ENCODE peak calls at places on chromosome 14, in four cellular contexts. H, Y, G and V are unnamed samples.

GRCh38 chr14:103361868-103362267 is 23.3 kb upstream of the MARK3 start:
- DNase-seq in Y (no peak), H (no peak), G (no peak), V (no peak)

GRCh38 chr14:55141812-55142211 is 12.8 kb downstream of the LGALS3 start:
- DNase-seq in G (no peak), Y (no peak), H (no peak), V (no peak)

GRCh38 chr14:70622111-70622712 is 19.5 kb upstream of the TTC9 start:
- DNase-seq in H (no peak), Y (peak; percentile 58), G (no peak), V (peak; percentile 66)

GRCh38 chr14:101723061-101723595 is 38.4 kb upstream of the PPP2R5C start:
- DNase-seq in H (no peak), Y (peak; percentile 10), G (no peak), V (no peak)

GRCh38 chr14:62138593-62138992 is 376.4 kb downstream of the SNAPC1 start:
- DNase-seq in H (no peak), G (no peak), Y (no peak), V (no peak)

GRCh38 chr14:55458800-55459577 is 18.6 kb upstream of the TBPL2 start:
- DNase-seq in G (no peak), H (no peak), Y (no peak), V (no peak)

GRCh38 chr14:44405350-44405619 is 101.8 kb downstream of the FSCB start:
- DNase-seq in Y (no peak), G (no peak), H (no peak), V (no peak)

GRCh38 chr14:42541535-42542001 is 934.9 kb downstream of the LRFN5 start:
- DNase-seq in Y (no peak), G (no peak), H (no peak), V (no peak)

GRCh38 chr14:91953170-91953985 is 5.9 kb upstream of the FBLN5 start:
- DNase-seq in Y (no peak), H (no peak), G (no peak), V (no peak)

GRCh38 chr14:75295061-75295461 is 16.4 kb downstream of the FOS start:
- DNase-seq in Y (peak; percentile 64), H (peak; percentile 69), G (peak; percentile 65), V (peak; percentile 69)

GRCh38 chr14:21997300-21997699 is 323.7 kb upstream of the OR4E1 start:
- DNase-seq in H (no peak), G (no peak), Y (no peak), V (no peak)

GRCh38 chr14:50083467-50084337 is 32.7 kb downstream of the VCPKMT start:
- DNase-seq in H (no peak), G (no peak), Y (no peak), V (no peak)

GRCh38 chr14:54211562-54212308 is 185.1 kb upstream of the CDKN3 start:
- DNase-seq in G (no peak), Y (no peak), H (no peak), V (no peak)

GRCh38 chr14:93970967-93971634 is 5.3 kb downstream of the ASB2 start:
- DNase-seq in G (no peak), H (no peak), Y (no peak), V (peak; percentile 50)

GRCh38 chr14:39175445-39176262 is 600 bp downstream of the PNN start:
- DNase-seq in Y (no peak), G (no peak), H (peak; percentile 39), V (no peak)

GRCh38 chr14:35366048-35366428 is 38.5 kb downstream of the NFKBIA start:
- DNase-seq in H (no peak), Y (no peak), G (no peak), V (no peak)

GRCh38 chr14:50452979-50453705 is 56.5 kb upstream of the CDKL1 start:
- DNase-seq in H (no peak), G (no peak), Y (no peak), V (no peak)

GRCh38 chr14:90651405-90651804 is 164.8 kb downstream of the TTC7B start:
- DNase-seq in Y (no peak), H (no peak), G (no peak), V (no peak)

GRCh38 chr14:101177301-101178055 is 274.0 kb upstream of the RTL1 start:
- DNase-seq in Y (no peak), H (no peak), G (no peak), V (no peak)

GRCh38 chr14:65704412-65704811 is 291.9 kb downstream of the FUT8 start:
- DNase-seq in H (no peak), Y (no peak), G (no peak), V (no peak)

GRCh38 chr14:23307687-23308644 is 1.3 kb downstream of the BCL2L2 start:
- DNase-seq in H (no peak), Y (no peak), G (no peak), V (no peak)

GRCh38 chr14:23306412-23307145 is at the start of gene BCL2L2:
- DNase-seq in Y (peak; percentile 92), G (peak; percentile 90), H (peak; percentile 93), V (peak; percentile 92)

GRCh38 chr14:23307146-23307447 is 464 bp downstream of the BCL2L2 start:
- DNase-seq in Y (no peak), H (no peak), G (no peak), V (no peak)

GRCh38 chr14:23308721-23309445 is 2.2 kb downstream of the BCL2L2 start:
- DNase-seq in Y (no peak), G (no peak), H (no peak), V (no peak)

DNA sequence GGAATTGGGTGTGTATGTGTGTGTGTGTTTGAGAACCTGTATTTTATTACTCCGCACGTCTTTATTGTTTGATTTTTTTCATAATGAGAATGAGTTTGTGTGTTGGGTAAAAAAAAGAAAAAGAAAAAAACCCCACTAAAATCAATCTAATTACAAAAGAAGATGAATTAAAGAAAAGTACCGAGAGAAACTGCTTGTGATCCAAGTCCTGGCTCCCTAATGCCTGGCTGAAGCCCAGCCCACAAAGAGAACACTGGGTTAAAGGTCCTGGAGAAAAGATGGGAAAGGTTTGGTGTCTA is 571 bp upstream of the BCL2L2 start:
- DNase-seq in G (no peak), H (no peak), Y (no peak), V (no peak)
- H3K4me3 ChIP-seq in G (peak overlapping the region; percentile 58), H (peak overlapping the region; percentile 24), Y (no peak overlapping the region), V (peak overlapping the region; percentile 71)

GRCh38 chr14:51484491-51484890 is 167.2 kb upstream of the FRMD6 start:
- DNase-seq in H (no peak), G (peak; percentile 46), Y (no peak), V (no peak)
- H3K9me3 ChIP-seq in H (no peaks in the 10 kb centered on the region), G (no peaks in the 10 kb centered on the region), Y (no peaks in the 10 kb centered on the region), V (no peaks in the 10 kb centered on the region)

DNA sequence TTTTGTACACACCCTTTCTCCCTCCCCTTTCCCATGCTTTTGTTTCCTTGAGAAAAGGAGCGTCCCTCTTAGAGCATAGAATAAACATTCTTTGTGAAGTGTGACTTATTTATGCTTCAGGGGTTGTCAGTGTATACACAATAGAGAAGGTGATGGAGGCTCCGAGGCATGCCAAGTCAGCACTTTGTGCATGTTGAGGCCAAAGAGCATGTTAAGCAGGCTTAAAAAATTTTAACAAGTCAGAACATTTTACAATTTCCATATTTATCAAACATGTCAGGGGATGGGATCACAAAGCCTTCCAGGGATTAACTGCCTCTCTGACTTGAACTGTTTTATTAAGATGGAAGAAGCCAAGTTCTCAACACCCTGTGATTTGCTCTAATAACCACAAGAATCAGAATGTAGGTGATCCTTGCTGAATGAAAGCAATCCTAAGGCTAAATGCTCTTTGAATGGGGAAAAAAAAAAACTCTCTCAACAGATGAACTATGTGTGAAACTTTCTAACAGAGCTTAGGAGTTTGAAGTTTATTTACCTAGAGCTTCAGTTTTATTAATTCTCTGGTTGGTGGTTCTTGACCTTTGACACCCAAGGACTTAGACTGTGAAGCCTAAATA is 223.1 kb downstream of the RAD51B start:
- DNase-seq in G (no peak), Y (no peak), H (no peak), V (no peak)
- H3K27ac ChIP-seq in G (peak overlapping the region; percentile 60), Y (no peak overlapping the region), H (no peak overlapping the region), V (peak overlapping the region; percentile 28)

GRCh38 chr14:59460378-59460777 is 4.8 kb downstream of the GPR135 start:
- DNase-seq in H (no peak), G (no peak), Y (no peak), V (no peak)

GRCh38 chr14:59464651-59465569 is at the start of gene GPR135:
- DNase-seq in H (peak; percentile 57), Y (peak; percentile 70), G (peak; percentile 76), V (peak; percentile 67)

GRCh38 chr14:59461891-59462290 is 3.3 kb downstream of the GPR135 start:
- DNase-seq in G (no peak), H (no peak), Y (no peak), V (no peak)

GRCh38 chr14:59465570-59466150 is 480 bp upstream of the GPR135 start:
- DNase-seq in Y (no peak), G (no peak), H (no peak), V (no peak)

DNA sequence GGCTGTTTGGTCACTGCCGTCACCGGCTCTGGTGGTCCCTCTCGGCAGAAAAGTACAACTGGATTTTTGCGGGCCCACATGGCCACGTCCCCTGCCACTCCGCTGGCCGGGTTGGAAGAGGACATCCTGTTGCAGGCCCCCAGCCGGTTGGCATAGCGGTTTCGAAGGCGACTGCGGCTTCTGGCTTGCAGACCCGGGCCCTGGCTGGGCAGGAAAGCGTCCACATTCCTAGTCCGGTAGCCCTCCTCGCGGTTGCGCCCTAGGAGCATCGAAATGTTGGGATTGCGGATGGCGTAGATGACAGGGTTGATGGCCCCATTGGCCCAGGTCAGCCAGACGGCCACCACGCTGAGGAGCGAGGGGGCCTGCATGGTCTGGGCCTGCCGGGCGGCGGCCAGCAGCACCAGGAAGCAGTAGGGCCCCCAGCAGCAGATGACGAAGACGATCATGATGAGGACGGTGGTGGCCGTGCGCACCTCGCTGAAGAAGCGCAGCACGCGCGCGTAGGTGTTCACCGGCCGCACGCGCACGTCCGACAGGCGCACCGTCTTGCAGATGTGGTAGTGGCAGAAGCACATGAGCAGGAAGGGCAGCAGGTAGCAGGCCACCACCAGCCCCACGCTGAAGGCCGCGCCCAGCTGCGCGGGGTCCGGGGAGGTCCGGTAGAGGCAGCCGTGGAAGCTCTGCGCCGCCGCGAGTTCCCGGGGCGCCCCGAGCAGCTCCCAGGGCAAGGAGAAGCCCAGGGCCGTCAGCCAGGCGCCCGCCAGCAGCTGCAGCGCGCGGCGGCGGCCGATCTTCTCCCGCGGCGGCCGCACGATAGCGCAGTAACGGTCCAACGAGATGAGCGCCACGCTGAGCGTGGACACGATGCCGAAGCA is 1.2 kb downstream of the GPR135 start:
- DNase-seq in G (peak; percentile 48), H (no peak), Y (peak; percentile 19), V (no peak)
- H3K4me3 ChIP-seq in G (peak overlapping the region; percentile 65), H (peak overlapping the region; percentile 60), Y (peak overlapping the region; percentile 45), V (peak overlapping the region; percentile 55)